ENCODE peak calls at places on chromosomes 6 and 20, in nine cellular contexts. K is mammary epithelial cell, B is SK-N-DZ, N is GM19239, D is Calu3, H is fibroblast of mammary gland, J is endothelial cell, E is kidney epithelial cell, I is HT1080. O is an unnamed sample.

GRCh38 chr6:105896052-105896820 is 189.9 kb upstream of the PRDM1 start:
- DNase-seq in I (no peak), N (no peak), D (no peak), J (no peak), B (no peak), K (no peak), E (no peak), H (no peak), O (no peak)

GRCh38 chr6:163998496-163998895 is 584.0 kb downstream of the QKI start:
- DNase-seq in B (no peak), E (no peak), K (no peak), I (peak), J (no peak), N (no peak), D (no peak), H (no peak), O (no peak)

GRCh38 chr20:33673411-33674293 is 576 bp downstream of the NECAB3 start:
- DNase-seq in K (no peak), N (peak), E (no peak), I (no peak), J (no peak), H (peak), B (peak), D (no peak), O (no peak)

GRCh38 chr6:79133173-79133572 is 55.1 kb upstream of the PHIP start:
- DNase-seq in E (no peak), K (no peak), N (no peak), J (no peak), B (no peak), D (no peak), I (no peak), H (no peak), O (no peak)

GRCh38 chr6:5188646-5189045 is 72.1 kb downstream of the LYRM4 start:
- DNase-seq in D (no peak), E (no peak), H (no peak), K (no peak), J (no peak), B (no peak), N (no peak), I (no peak), O (no peak)

GRCh38 chr6:20811112-20811746 is 277.0 kb downstream of the CDKAL1 start:
- DNase-seq in J (peak), K (peak), E (peak), I (peak), N (no peak), D (peak), H (peak), B (peak), O (no peak)

GRCh38 chr6:113672691-113673149 is 184.4 kb upstream of the MARCKS start:
- DNase-seq in J (no peak), K (no peak), N (no peak), I (no peak), H (peak), E (no peak), B (peak), D (no peak), O (no peak)

GRCh38 chr20:41306061-41306727 is 11.3 kb downstream of the ZHX3 start:
- DNase-seq in J (no peak), N (peak), K (no peak), B (no peak), H (no peak), I (no peak), D (no peak), E (no peak), O (no peak)

GRCh38 chr20:5621305-5621704 is 128.9 kb upstream of the SHLD1 start:
- DNase-seq in K (peak), E (no peak), J (no peak), D (no peak), H (peak), N (no peak), I (no peak), B (peak), O (no peak)

GRCh38 chr20:2751868-2752630 is 48.4 kb downstream of the CPXM1 start:
- DNase-seq in J (no peak), D (peak), B (no peak), K (no peak), E (no peak), N (peak), I (no peak), H (no peak), O (peak)

GRCh38 chr6:27031302-27031701 is 216.2 kb upstream of the PRSS16 start:
- DNase-seq in B (no peak), N (no peak), D (no peak), I (peak), H (peak), J (no peak), K (peak), E (peak), O (no peak)

GRCh38 chr20:34824026-34824860 is 1.2 kb downstream of the NCOA6 start:
- DNase-seq in E (peak), J (peak), B (peak), N (peak), D (peak), I (peak), H (peak), K (peak), O (peak)

GRCh38 chr20:61974357-61974665 is 91.4 kb downstream of the TAF4 start:
- DNase-seq in N (no peak), D (no peak), I (no peak), K (no peak), H (no peak), E (no peak), J (no peak), B (no peak), O (no peak)

GRCh38 chr6:86586195-86586594 is 351.1 kb upstream of the HTR1E start:
- DNase-seq in E (no peak), H (no peak), D (no peak), N (no peak), J (no peak), I (no peak), K (no peak), B (no peak), O (no peak)

GRCh38 chr20:5657190-5657872 is 92.9 kb upstream of the SHLD1 start:
- DNase-seq in I (peak), K (peak), H (peak), N (no peak), B (peak), J (peak), E (peak), D (peak), O (no peak)

GRCh38 chr20:4724459-4725262 is 3.0 kb downstream of the PRND start:
- DNase-seq in J (no peak), I (no peak), B (no peak), H (no peak), N (no peak), K (no peak), D (no peak), E (no peak), O (no peak)

GRCh38 chr6:20943922-20944321 is 409.7 kb downstream of the CDKAL1 start:
- DNase-seq in J (no peak), E (no peak), K (no peak), I (no peak), B (no peak), N (no peak), H (no peak), D (no peak), O (no peak)

GRCh38 chr6:130600880-130601341 is 226.3 kb upstream of the SMLR1 start:
- DNase-seq in K (peak), N (no peak), D (no peak), I (peak), H (peak), J (no peak), B (no peak), E (peak), O (no peak)

GRCh38 chr20:21020656-21021004 is 85.5 kb downstream of the LINC00237 start:
- DNase-seq in E (no peak), H (peak), I (no peak), N (no peak), K (no peak), D (no peak), B (no peak), J (no peak), O (no peak)

GRCh38 chr6:159946912-159947311 is 22.0 kb upstream of the IGF2R start:
- DNase-seq in K (no peak), N (no peak), J (no peak), D (no peak), E (no peak), B (no peak), H (no peak), I (no peak), O (no peak)

GRCh38 chr6:24935753-24936152 is at the start of gene RIPOR2:
- DNase-seq in N (no peak), H (no peak), J (peak), B (no peak), I (no peak), E (no peak), K (no peak), D (no peak), O (peak)

GRCh38 chr6:33822575-33823395 is 19.0 kb upstream of the MLN start:
- DNase-seq in D (peak), B (peak), J (peak), K (no peak), H (peak), E (no peak), N (no peak), I (peak), O (no peak)

GRCh38 chr6:149150999-149151398 is 166.5 kb upstream of the TAB2 start:
- DNase-seq in K (no peak), D (no peak), E (no peak), N (no peak), J (no peak), I (no peak), B (no peak), H (no peak), O (no peak)